ENCODE peak calls at places on chromosomes 12 and 14, in ten cellular contexts. One of them, this sample, is unnamed.

GRCh38 chr12:49776413-49776812 is 35.1 kb downstream of the TMBIM6 start:
- DNase-seq in breast epithelium: peak
- DNase-seq in uterus: no peak
- DNase-seq in transverse colon: peak
- DNase-seq in body of pancreas: peak
- DNase-seq in A549: peak
- DNase-seq in GM12878: no peak
- DNase-seq in K562: peak
- DNase-seq in H1: peak
- DNase-seq in GM12892: no peak
- DNase-seq in this sample: peak

GRCh38 chr14:91886961-91887360 is 19.6 kb upstream of the TC2N start:
- DNase-seq in body of pancreas: no peak
- DNase-seq in breast epithelium: no peak
- DNase-seq in A549: no peak
- DNase-seq in uterus: no peak
- DNase-seq in GM12892: no peak
- DNase-seq in GM12878: no peak
- DNase-seq in K562: no peak
- DNase-seq in H1: no peak
- DNase-seq in transverse colon: no peak
- DNase-seq in this sample: no peak

GRCh38 chr12:93302331-93303229 is 75.1 kb upstream of the NUDT4 start:
- DNase-seq in GM12892: no peak
- DNase-seq in transverse colon: no peak
- DNase-seq in GM12878: no peak
- DNase-seq in A549: no peak
- DNase-seq in breast epithelium: no peak
- DNase-seq in K562: peak
- DNase-seq in H1: no peak
- DNase-seq in uterus: peak
- DNase-seq in body of pancreas: no peak
- DNase-seq in this sample: no peak

GRCh38 chr12:42010715-42011114 is 134.0 kb downstream of the GXYLT1 start:
- DNase-seq in A549: no peak
- DNase-seq in transverse colon: no peak
- DNase-seq in uterus: no peak
- DNase-seq in GM12878: no peak
- DNase-seq in breast epithelium: no peak
- DNase-seq in H1: no peak
- DNase-seq in body of pancreas: no peak
- DNase-seq in K562: no peak
- DNase-seq in GM12892: no peak
- DNase-seq in this sample: no peak

GRCh38 chr14:63705561-63706070 is 22.2 kb downstream of the SGPP1 start:
- DNase-seq in transverse colon: no peak
- DNase-seq in body of pancreas: no peak
- DNase-seq in GM12892: no peak
- DNase-seq in breast epithelium: no peak
- DNase-seq in GM12878: peak
- DNase-seq in A549: no peak
- DNase-seq in H1: no peak
- DNase-seq in K562: no peak
- DNase-seq in uterus: no peak
- DNase-seq in this sample: no peak

GRCh38 chr12:1908758-1909157 is 9.7 kb downstream of the CACNA2D4 start:
- DNase-seq in body of pancreas: no peak
- DNase-seq in K562: no peak
- DNase-seq in H1: no peak
- DNase-seq in GM12892: no peak
- DNase-seq in breast epithelium: no peak
- DNase-seq in GM12878: no peak
- DNase-seq in transverse colon: no peak
- DNase-seq in uterus: no peak
- DNase-seq in A549: no peak
- DNase-seq in this sample: no peak

GRCh38 chr12:14366211-14366762 is 805 bp downstream of the ATF7IP start:
- DNase-seq in uterus: no peak
- DNase-seq in GM12878: no peak
- DNase-seq in transverse colon: no peak
- DNase-seq in A549: peak
- DNase-seq in H1: no peak
- DNase-seq in body of pancreas: no peak
- DNase-seq in K562: no peak
- DNase-seq in GM12892: no peak
- DNase-seq in breast epithelium: no peak
- DNase-seq in this sample: peak

GRCh38 chr12:123363743-123364531 is 710 bp downstream of the SBNO1 start:
- DNase-seq in H1: no peak
- DNase-seq in breast epithelium: no peak
- DNase-seq in GM12892: peak
- DNase-seq in A549: peak
- DNase-seq in transverse colon: peak
- DNase-seq in K562: peak
- DNase-seq in body of pancreas: peak
- DNase-seq in GM12878: no peak
- DNase-seq in uterus: no peak
- DNase-seq in this sample: peak

GRCh38 chr14:96793547-96793946 is 3.6 kb upstream of the VRK1 start:
- DNase-seq in transverse colon: no peak
- DNase-seq in GM12878: no peak
- DNase-seq in H1: no peak
- DNase-seq in GM12892: no peak
- DNase-seq in breast epithelium: no peak
- DNase-seq in uterus: no peak
- DNase-seq in A549: no peak
- DNase-seq in body of pancreas: no peak
- DNase-seq in K562: no peak
- DNase-seq in this sample: no peak

GRCh38 chr14:61476105-61476736 is 154.8 kb downstream of the PRKCH start:
- DNase-seq in transverse colon: no peak
- DNase-seq in breast epithelium: no peak
- DNase-seq in K562: no peak
- DNase-seq in GM12892: no peak
- DNase-seq in GM12878: no peak
- DNase-seq in body of pancreas: no peak
- DNase-seq in H1: no peak
- DNase-seq in uterus: no peak
- DNase-seq in A549: no peak
- DNase-seq in this sample: no peak

GRCh38 chr14:61476737-61477410 is 155.5 kb downstream of the PRKCH start:
- DNase-seq in body of pancreas: no peak
- DNase-seq in breast epithelium: no peak
- DNase-seq in uterus: peak
- DNase-seq in K562: peak
- DNase-seq in GM12878: no peak
- DNase-seq in H1: no peak
- DNase-seq in transverse colon: peak
- DNase-seq in A549: peak
- DNase-seq in GM12892: no peak
- DNase-seq in this sample: no peak

GRCh38 chr14:61479746-61480502 is 158.5 kb downstream of the PRKCH start:
- DNase-seq in GM12892: no peak
- DNase-seq in K562: no peak
- DNase-seq in A549: no peak
- DNase-seq in breast epithelium: no peak
- DNase-seq in uterus: no peak
- DNase-seq in body of pancreas: no peak
- DNase-seq in GM12878: no peak
- DNase-seq in transverse colon: no peak
- DNase-seq in H1: no peak
- DNase-seq in this sample: no peak

GRCh38 chr14:61478971-61479473 is 157.6 kb downstream of the PRKCH start:
- DNase-seq in H1: no peak
- DNase-seq in transverse colon: no peak
- DNase-seq in uterus: no peak
- DNase-seq in body of pancreas: no peak
- DNase-seq in GM12892: no peak
- DNase-seq in K562: no peak
- DNase-seq in breast epithelium: no peak
- DNase-seq in A549: no peak
- DNase-seq in GM12878: no peak
- DNase-seq in this sample: no peak

GRCh38 chr14:61477845-61478438 is 156.6 kb downstream of the PRKCH start:
- DNase-seq in uterus: peak
- DNase-seq in GM12878: no peak
- DNase-seq in transverse colon: peak
- DNase-seq in GM12892: no peak
- DNase-seq in K562: no peak
- DNase-seq in A549: peak
- DNase-seq in breast epithelium: peak
- DNase-seq in H1: no peak
- DNase-seq in body of pancreas: peak
- DNase-seq in this sample: no peak
- TF ChIP-seq POLR2A in uterus: no peak
- TF ChIP-seq POLR2A in GM12878: peak
- TF ChIP-seq POLR2A in transverse colon: no peak
- TF ChIP-seq POLR2A in GM12892: no peak
- TF ChIP-seq POLR2A in K562: no peak
- TF ChIP-seq POLR2A in A549: no peak
- TF ChIP-seq POLR2A in breast epithelium: no peak
- TF ChIP-seq POLR2A in H1: no peak
- TF ChIP-seq POLR2A in body of pancreas: no peak
- TF ChIP-seq POLR2A in this sample: no peak

GRCh38 chr14:39174560-39175444 is at the start of gene PNN:
- DNase-seq in transverse colon: peak
- DNase-seq in A549: peak
- DNase-seq in K562: peak
- DNase-seq in body of pancreas: peak
- DNase-seq in H1: peak
- DNase-seq in GM12892: peak
- DNase-seq in breast epithelium: peak
- DNase-seq in uterus: peak
- DNase-seq in GM12878: peak
- DNase-seq in this sample: peak
- TF ChIP-seq POLR2A in transverse colon: peak
- TF ChIP-seq POLR2A in A549: peak
- TF ChIP-seq POLR2A in K562: peak
- TF ChIP-seq POLR2A in body of pancreas: peak
- TF ChIP-seq POLR2A in H1: peak
- TF ChIP-seq POLR2A in GM12892: peak
- TF ChIP-seq POLR2A in breast epithelium: peak
- TF ChIP-seq POLR2A in uterus: peak
- TF ChIP-seq POLR2A in GM12878: peak
- TF ChIP-seq POLR2A in this sample: peak

GRCh38 chr12:95942532-95943230 is at the start of gene CCDC38:
- DNase-seq in transverse colon: peak
- DNase-seq in GM12878: peak
- DNase-seq in uterus: peak
- DNase-seq in GM12892: peak
- DNase-seq in breast epithelium: peak
- DNase-seq in body of pancreas: peak
- DNase-seq in A549: peak
- DNase-seq in H1: no peak
- DNase-seq in K562: no peak
- DNase-seq in this sample: peak
- TF ChIP-seq POLR2A in transverse colon: peak
- TF ChIP-seq POLR2A in GM12878: peak
- TF ChIP-seq POLR2A in uterus: no peak
- TF ChIP-seq POLR2A in GM12892: no peak
- TF ChIP-seq POLR2A in breast epithelium: no peak
- TF ChIP-seq POLR2A in body of pancreas: peak
- TF ChIP-seq POLR2A in A549: peak
- TF ChIP-seq POLR2A in H1: no peak
- TF ChIP-seq POLR2A in K562: no peak
- TF ChIP-seq POLR2A in this sample: peak

DNA sequence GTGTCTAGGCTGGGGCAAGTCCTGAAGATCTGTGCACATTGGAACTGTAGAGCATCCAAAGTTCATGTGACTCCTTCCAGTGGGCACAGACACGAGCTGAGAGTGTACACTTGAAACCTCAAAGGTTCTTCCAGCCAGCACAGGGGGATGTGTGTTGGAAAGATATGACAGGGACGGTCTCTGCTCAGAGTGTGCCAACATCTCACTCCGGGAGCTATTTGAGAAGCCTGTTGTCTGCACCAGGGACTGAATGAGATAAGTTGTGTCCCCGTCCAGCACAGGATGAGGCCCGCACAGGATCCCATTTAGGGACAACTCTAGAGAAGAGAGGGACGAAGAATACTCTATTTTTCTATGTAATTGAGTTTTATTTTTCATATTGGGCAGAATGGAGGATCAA is 136.3 kb downstream of the SNAPC1 start:
- DNase-seq in uterus: no peak
- DNase-seq in GM12878: no peak
- DNase-seq in A549: no peak
- DNase-seq in H1: no peak
- DNase-seq in body of pancreas: no peak
- DNase-seq in breast epithelium: no peak
- DNase-seq in transverse colon: no peak
- DNase-seq in GM12892: no peak
- DNase-seq in K562: no peak
- DNase-seq in this sample: no peak
- TF ChIP-seq POLR2A in uterus: no peak
- TF ChIP-seq POLR2A in GM12878: no peak
- TF ChIP-seq POLR2A in A549: no peak
- TF ChIP-seq POLR2A in H1: no peak
- TF ChIP-seq POLR2A in body of pancreas: no peak
- TF ChIP-seq POLR2A in breast epithelium: no peak
- TF ChIP-seq POLR2A in transverse colon: no peak
- TF ChIP-seq POLR2A in GM12892: no peak
- TF ChIP-seq POLR2A in K562: no peak
- TF ChIP-seq POLR2A in this sample: no peak

DNA sequence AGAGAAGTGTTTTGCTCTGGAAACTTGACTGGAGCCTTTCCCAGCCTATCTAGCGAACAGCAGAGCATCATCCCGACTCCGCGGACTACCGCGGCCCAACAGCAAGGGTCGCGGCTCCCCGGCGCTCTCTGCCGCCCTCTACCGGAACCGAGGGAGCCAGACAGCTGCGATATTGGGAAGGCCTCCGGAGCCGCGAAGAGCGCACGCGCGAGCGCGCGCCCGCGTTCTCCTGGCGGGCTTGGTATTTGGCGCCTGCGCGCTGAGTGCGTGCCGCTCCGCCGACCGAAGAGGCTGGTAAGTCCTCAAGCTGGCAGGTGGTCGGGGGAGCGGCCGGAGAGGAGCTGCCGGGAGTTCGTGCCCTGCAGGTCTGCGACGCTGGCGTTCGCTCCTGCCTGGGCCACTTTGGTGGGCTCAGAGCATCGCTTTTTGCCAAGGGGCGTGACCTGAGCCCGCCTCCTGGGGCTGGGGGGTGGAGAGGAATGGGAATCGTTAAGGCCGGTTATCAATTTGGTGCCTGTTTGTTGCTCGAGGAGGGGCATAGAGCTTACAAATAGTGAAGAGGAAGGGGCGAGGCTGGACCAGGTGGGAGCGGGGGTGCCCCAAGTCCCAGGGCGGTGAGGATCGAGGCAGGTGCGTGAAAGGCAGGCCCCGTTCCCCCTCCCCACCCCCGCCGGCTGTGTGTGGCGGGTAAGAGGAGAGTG is at the start of gene TMEM106C:
- DNase-seq in H1: peak
- DNase-seq in GM12892: peak
- DNase-seq in A549: peak
- DNase-seq in uterus: peak
- DNase-seq in GM12878: peak
- DNase-seq in K562: peak
- DNase-seq in transverse colon: peak
- DNase-seq in breast epithelium: peak
- DNase-seq in body of pancreas: peak
- DNase-seq in this sample: peak
- TF ChIP-seq POLR2A in H1: no peak
- TF ChIP-seq POLR2A in GM12892: peak
- TF ChIP-seq POLR2A in A549: peak
- TF ChIP-seq POLR2A in uterus: peak
- TF ChIP-seq POLR2A in GM12878: peak
- TF ChIP-seq POLR2A in K562: no peak
- TF ChIP-seq POLR2A in transverse colon: peak
- TF ChIP-seq POLR2A in breast epithelium: peak
- TF ChIP-seq POLR2A in body of pancreas: peak
- TF ChIP-seq POLR2A in this sample: peak